ENCODE peak calls at places on chromosomes 5 and 9, in eight cellular contexts. R is fibroblast of villous mesenchyme; W is EL; F is B cell; Y is prostate gland; B is left kidney; N is effector CD4-positive, alpha-beta T cell; P is NCI-H1417. C is an unnamed sample.

GRCh38 chr9:88280816-88281382 is 107.3 kb upstream of the SPIN1 start:
- DNase-seq in Y (no peak), W (no peak), N (no peak), R (peak), F (no peak), B (peak), P (no peak), C (peak)

GRCh38 chr5:89229331-89230070 is 346.5 kb upstream of the MEF2C start:
- DNase-seq in W (no peak), Y (no peak), B (no peak), R (no peak), F (no peak), N (no peak), P (no peak), C (no peak)

GRCh38 chr9:121363586-121363961 is 6.5 kb downstream of the STOM start:
- DNase-seq in F (no peak), R (no peak), W (no peak), N (no peak), B (no peak), P (no peak), Y (no peak), C (no peak)

GRCh38 chr9:93612796-93613154 is 36.4 kb downstream of the PHF2 start:
- DNase-seq in R (no peak), N (no peak), F (no peak), P (no peak), B (no peak), Y (no peak), W (no peak), C (no peak)

GRCh38 chr5:6248132-6248531 is 130.2 kb downstream of the MED10 start:
- DNase-seq in N (no peak), R (no peak), B (no peak), W (no peak), F (no peak), P (no peak), Y (no peak), C (no peak)

GRCh38 chr9:129868033-129868395 is 32.8 kb downstream of the USP20 start:
- DNase-seq in P (no peak), Y (no peak), W (no peak), F (no peak), B (no peak), N (no peak), R (no peak), C (no peak)

GRCh38 chr5:151718168-151718567 is 31.5 kb upstream of the SPARC start:
- DNase-seq in Y (no peak), N (no peak), F (no peak), P (no peak), R (peak), B (peak), W (peak), C (no peak)

GRCh38 chr5:11494340-11494739 is 409.9 kb downstream of the CTNND2 start:
- DNase-seq in Y (no peak), N (no peak), R (no peak), B (no peak), F (no peak), P (peak), W (no peak), C (peak)

GRCh38 chr9:112048924-112049785 is 125.9 kb downstream of the SUSD1 start:
- DNase-seq in F (no peak), N (no peak), R (peak), P (no peak), W (peak), Y (no peak), B (no peak), C (peak)

GRCh38 chr9:92406506-92406905 is 2.1 kb upstream of the OGN start:
- DNase-seq in R (peak), P (no peak), N (no peak), F (peak), Y (peak), W (no peak), B (no peak), C (peak)

GRCh38 chr5:176781638-176782570 is 28.5 kb upstream of the UNC5A start:
- DNase-seq in N (no peak), R (no peak), P (no peak), W (no peak), Y (no peak), F (no peak), B (no peak), C (peak)

C was measured in iris pigment epithelial cell.